ENCODE peak calls at places on chromosomes 1 and 21, in five cellular contexts. U is fibroblast of pulmonary artery, K is dorsolateral prefrontal cortex, W is breast epithelium, V is ovary. N is an unnamed sample.

GRCh38 chr1:19734472-19734999 is 65.2 kb downstream of the TMCO4 start:
- DNase-seq in U (peak), K (no peak), W (no peak), V (no peak), N (no peak)

GRCh38 chr1:6097117-6097595 is 51.5 kb downstream of the KCNAB2 start:
- DNase-seq in U (no peak), K (no peak), W (no peak), V (no peak), N (peak)

GRCh38 chr1:200282497-200283122 is 127.2 kb downstream of the ZNF281 start:
- DNase-seq in U (no peak), K (no peak), W (no peak), V (no peak), N (no peak)

GRCh38 chr1:168865850-168866620 is 137.0 kb upstream of the DPT start:
- DNase-seq in U (no peak), K (no peak), W (no peak), V (no peak), N (no peak)

GRCh38 chr1:37947364-37947763 is 511 bp upstream of the INPP5B start:
- DNase-seq in U (no peak), K (no peak), W (no peak), V (no peak), N (no peak)

GRCh38 chr1:27153549-27153886 is 1.4 kb downstream of the SLC9A1 start:
- DNase-seq in U (no peak), K (no peak), W (no peak), V (no peak), N (no peak)

GRCh38 chr1:162019436-162019835 is 4.2 kb downstream of the OLFML2B start:
- DNase-seq in U (no peak), K (no peak), W (no peak), V (no peak), N (no peak)

GRCh38 chr1:150152772-150153461 is 3.2 kb downstream of the PLEKHO1 start:
- DNase-seq in U (peak), K (no peak), W (no peak), V (peak), N (no peak)

GRCh38 chr1:161139765-161140164 is 7.3 kb upstream of the DEDD start:
- DNase-seq in U (peak), K (no peak), W (no peak), V (no peak), N (no peak)

GRCh38 chr1:39758556-39759435 is 12.4 kb downstream of the OXCT2 start:
- DNase-seq in U (no peak), K (no peak), W (no peak), V (no peak), N (no peak)

GRCh38 chr1:117479086-117479485 is 111.8 kb downstream of the MAN1A2 start:
- DNase-seq in U (no peak), K (no peak), W (no peak), V (no peak), N (no peak)

GRCh38 chr1:162074548-162074947 is 5.1 kb downstream of the NOS1AP start:
- DNase-seq in U (no peak), K (no peak), W (no peak), V (no peak), N (no peak)

GRCh38 chr1:230067871-230068814 is 1.1 kb downstream of the GALNT2 start:
- DNase-seq in U (no peak), K (peak), W (peak), V (no peak), N (no peak)

GRCh38 chr1:33248244-33248643 is 8.0 kb upstream of the ZNF362 start:
- DNase-seq in U (no peak), K (no peak), W (no peak), V (no peak), N (no peak)

GRCh38 chr1:90114521-90115141 is 119.7 kb downstream of the ZNF326 start:
- DNase-seq in U (peak), K (no peak), W (no peak), V (no peak), N (no peak)

GRCh38 chr1:103250441-103250861 is 142.1 kb upstream of the COL11A1 start:
- DNase-seq in U (peak), K (no peak), W (no peak), V (no peak), N (no peak)

GRCh38 chr1:158952416-158952815 is 21.1 kb downstream of the PYHIN1 start:
- DNase-seq in U (no peak), K (no peak), W (no peak), V (no peak), N (no peak)

GRCh38 chr1:84298336-84298687 is 3.2 kb upstream of the SAMD13 start:
- DNase-seq in U (peak), K (peak), W (no peak), V (peak), N (no peak)

GRCh38 chr1:93804412-93804811 is 74.6 kb downstream of the DNTTIP2 start:
- DNase-seq in U (peak), K (no peak), W (no peak), V (no peak), N (no peak)

GRCh38 chr21:33018707-33019455 is 6.9 kb upstream of the OLIG2 start:
- DNase-seq in U (no peak), K (no peak), W (no peak), V (no peak), N (no peak)

GRCh38 chr21:45074048-45074817 is at the start of gene ADARB1:
- DNase-seq in U (peak), K (peak), W (peak), V (peak), N (no peak)

GRCh38 chr1:201781447-201781846 is 47.5 kb upstream of the IPO9 start:
- DNase-seq in U (peak), K (no peak), W (no peak), V (no peak), N (no peak)

GRCh38 chr1:225111000-225111399 is 181.5 kb downstream of the DNAH14 start:
- DNase-seq in U (no peak), K (no peak), W (no peak), V (no peak), N (no peak)

GRCh38 chr1:183467687-183468086 is 4.6 kb upstream of the SMG7 start:
- DNase-seq in U (no peak), K (no peak), W (no peak), V (no peak), N (no peak)

GRCh38 chr1:183470961-183471747 is 1.1 kb upstream of the SMG7 start:
- DNase-seq in U (peak), K (peak), W (peak), V (peak), N (peak)

GRCh38 chr1:183472488-183473285 is at the start of gene SMG7:
- DNase-seq in U (peak), K (peak), W (no peak), V (no peak), N (peak)

GRCh38 chr1:183471748-183472487 is 381 bp upstream of the SMG7 start:
- DNase-seq in U (peak), K (peak), W (peak), V (peak), N (peak)

DNA sequence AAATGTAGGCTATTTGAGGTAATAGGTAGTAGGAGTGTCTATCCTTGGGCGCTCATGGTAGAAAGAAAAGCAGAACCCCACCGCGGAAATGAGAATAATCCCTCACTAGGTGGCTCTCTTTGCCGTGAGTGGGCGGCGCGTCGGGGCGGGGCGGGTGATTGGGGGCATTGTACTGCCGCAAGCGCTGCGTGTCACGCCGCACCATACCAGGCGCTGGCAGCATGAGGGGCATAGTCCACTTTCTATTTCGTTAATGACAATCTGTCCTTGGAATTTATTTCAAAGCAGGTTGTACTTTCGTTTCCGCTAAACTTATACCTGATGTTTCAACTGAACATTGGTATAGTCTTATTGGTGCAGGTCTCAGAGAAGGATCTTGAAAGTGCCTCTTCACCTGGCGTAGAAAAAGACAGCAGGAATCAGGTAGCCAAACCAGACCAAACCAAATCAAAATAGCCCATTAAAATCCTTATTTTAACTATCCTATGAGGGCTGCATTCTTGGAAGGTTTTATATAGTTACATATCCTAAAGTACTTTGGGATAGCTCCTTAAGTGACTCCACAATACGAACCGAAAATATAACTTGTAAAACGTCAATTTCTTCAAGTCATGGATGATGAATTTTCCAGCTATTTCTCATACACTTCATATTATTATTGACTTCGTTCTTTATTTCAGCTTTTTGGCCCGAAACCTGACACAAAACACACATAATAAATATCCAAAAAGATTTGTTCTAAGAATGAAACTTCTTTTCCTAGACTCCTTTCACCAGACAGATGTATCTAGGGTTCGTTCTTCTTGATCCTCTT is 1.9 kb upstream of the SMG7 start:
- DNase-seq in U (peak), K (peak), W (peak), V (peak), N (peak)
- TF ChIP-seq CTCF in U (peak), K (peak), W (peak), V (peak), N (peak)

GRCh38 chr1:71357708-71358107 is 276.9 kb upstream of the ZRANB2 start:
- DNase-seq in U (peak), K (no peak), W (no peak), V (no peak), N (no peak)
- TF ChIP-seq CTCF in U (peak), K (no peak), W (no peak), V (no peak), N (no peak)

DNA sequence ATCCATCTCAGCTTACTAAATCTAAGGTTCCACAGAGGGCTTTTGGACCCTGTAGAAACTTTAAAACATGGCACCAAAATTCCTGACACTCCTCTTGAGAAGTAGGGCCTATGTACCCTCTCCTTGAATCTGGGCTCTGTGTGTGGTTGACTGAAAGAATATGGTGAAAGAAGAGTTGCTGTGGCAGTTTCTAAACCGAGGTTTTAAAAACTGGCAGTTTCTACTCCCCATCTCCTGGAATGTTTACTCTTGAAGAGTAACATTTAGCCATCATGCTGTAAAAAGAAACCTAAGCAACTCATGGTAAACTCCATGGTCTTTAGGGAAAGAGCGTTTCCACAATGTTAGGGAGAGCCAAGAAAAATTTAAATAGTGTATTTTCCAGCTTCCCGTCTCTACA is 4.6 kb upstream of the CMPK1 start:
- DNase-seq in U (no peak), K (no peak), W (no peak), V (no peak), N (no peak)
- TF ChIP-seq CTCF in U (no peak), K (no peak), W (no peak), V (no peak), N (no peak)

DNA sequence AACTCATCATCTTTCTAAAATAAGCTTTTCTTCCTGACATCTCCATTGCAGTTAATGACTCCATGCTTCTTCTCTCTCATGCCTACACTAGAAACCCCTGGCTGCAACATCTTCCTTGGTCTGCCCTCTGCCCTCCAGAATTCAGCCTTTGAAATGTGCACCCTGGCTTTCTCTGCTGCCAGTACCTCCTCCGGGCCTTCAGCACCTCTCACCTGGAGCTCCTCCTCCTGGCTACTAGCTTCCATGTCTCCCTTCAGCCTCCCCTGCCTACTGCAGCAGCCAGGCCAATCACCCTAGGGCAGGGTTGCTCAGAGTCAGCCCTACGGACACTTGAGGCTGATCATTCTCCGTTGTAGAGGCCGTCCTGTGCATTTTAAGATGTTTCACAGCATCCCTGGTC is 18.3 kb downstream of the SUSD4 start:
- DNase-seq in U (no peak), K (no peak), W (no peak), V (no peak), N (no peak)
- TF ChIP-seq CTCF in U (no peak), K (no peak), W (no peak), V (no peak), N (no peak)

GRCh38 chr1:245798367-245798747 is 643.6 kb downstream of the KIF26B start:
- DNase-seq in U (no peak), K (no peak), W (no peak), V (no peak), N (no peak)

GRCh38 chr1:245802941-245803665 is 648.3 kb downstream of the KIF26B start:
- DNase-seq in U (no peak), K (no peak), W (no peak), V (no peak), N (no peak)

GRCh38 chr1:245803666-245804037 is 648.9 kb downstream of the KIF26B start:
- DNase-seq in U (no peak), K (no peak), W (no peak), V (no peak), N (no peak)

GRCh38 chr1:245800901-245801605 is 646.3 kb downstream of the KIF26B start:
- DNase-seq in U (no peak), K (no peak), W (no peak), V (no peak), N (no peak)

GRCh38 chr1:245797592-245798366 is 643.0 kb downstream of the KIF26B start:
- DNase-seq in U (peak), K (no peak), W (no peak), V (no peak), N (no peak)
- TF ChIP-seq CTCF in U (peak), K (no peak), W (no peak), V (no peak), N (no peak)

GRCh38 chr1:911875-912739 is 11.6 kb upstream of the SAMD11 start:
- DNase-seq in U (no peak), K (no peak), W (no peak), V (no peak), N (peak)
- TF ChIP-seq CTCF in U (no peak), K (no peak), W (no peak), V (no peak), N (no peak)

N was measured in RWPE2.